ENCODE peak calls at places on chromosomes 12 and 14, in eight cellular contexts. S is lung microvascular endothelial cell; C is activated CD4-positive, CD25-positive, alpha-beta regulatory T cell; W is stimulated activated CD4-positive, alpha-beta T cell treated with anti-CD3 and anti-CD28 coated beads, Interleukin-1b, Interleukin-23, amount 100 ng/mL, for 1 hour; I is smooth muscle cell of the brain vasculature; T is CD8-positive, alpha-beta memory T cell; Q is lower lobe of right lung; K is body of pancreas. Z is an unnamed sample.
A peak's percentile ranks its signal among the peaks of the same experiment; 100 is the strongest.

GRCh38 chr12:108148521-108149074 is 19.5 kb downstream of the WSCD2 start:
- DNase-seq in C (no peak), S (no peak), K (no peak), T (no peak), I (no peak), Q (no peak), W (no peak), Z (no peak)

GRCh38 chr12:26121841-26122680 is 2.8 kb downstream of the BHLHE41 start:
- DNase-seq in K (peak; percentile 54), T (no peak), W (no peak), I (no peak), Q (peak; percentile 67), S (peak; percentile 43), C (no peak), Z (no peak)

GRCh38 chr12:113709456-113709855 is 237.8 kb upstream of the LHX5 start:
- DNase-seq in C (no peak), W (no peak), K (no peak), T (no peak), Q (no peak), I (no peak), S (no peak), Z (no peak)

GRCh38 chr14:103019827-103020226 is 37.5 kb downstream of the CDC42BPB start:
- DNase-seq in C (no peak), Q (no peak), T (no peak), K (no peak), I (no peak), W (no peak), S (no peak), Z (no peak)

GRCh38 chr12:59096246-59096645 is 175.9 kb upstream of the LRIG3 start:
- DNase-seq in K (no peak), C (no peak), I (no peak), W (no peak), S (no peak), Q (no peak), T (no peak), Z (no peak)

GRCh38 chr12:92735131-92735721 is 32.4 kb downstream of the PLEKHG7 start:
- DNase-seq in K (no peak), W (no peak), S (peak; percentile 89), T (no peak), Q (no peak), C (no peak), I (peak; percentile 64), Z (no peak)

GRCh38 chr12:24997496-24997895 is 48.6 kb upstream of the BCAT1 start:
- DNase-seq in W (no peak), T (no peak), Q (no peak), S (no peak), I (no peak), K (no peak), C (no peak), Z (no peak)

GRCh38 chr12:100539209-100539608 is 34.3 kb upstream of the GAS2L3 start:
- DNase-seq in I (no peak), Q (no peak), W (no peak), K (peak; percentile 24), T (no peak), C (no peak), S (peak; percentile 46), Z (no peak)

GRCh38 chr12:100114574-100114973 is 28.1 kb downstream of the BLTP3B start:
- DNase-seq in I (no peak), T (no peak), W (no peak), K (no peak), C (no peak), S (no peak), Q (no peak), Z (no peak)

Z was measured in central memory CD8-positive, alpha-beta T cell.